ENCODE peak calls at places on chromosomes 11 and 22, in four cellular contexts. B is anterior cingulate cortex, G is WTC11, C is psoas muscle. R is an unnamed sample.

GRCh38 chr11:12064954-12065280 is 45.5 kb upstream of the MICAL2 start:
- DNase-seq in C (no peak), B (no peak), G (no peak), R (no peak)

GRCh38 chr11:3613998-3614741 is 27.6 kb downstream of the ART5 start:
- DNase-seq in B (no peak), G (no peak), C (no peak), R (no peak)

GRCh38 chr11:68300076-68300830 is 12.1 kb upstream of the LRP5 start:
- DNase-seq in B (no peak), C (no peak), G (no peak), R (no peak)

GRCh38 chr11:113001709-113002108 is 40.5 kb downstream of the NCAM1 start:
- DNase-seq in C (no peak), B (peak; percentile 13), G (no peak), R (no peak)

GRCh38 chr22:38720350-38720749 is 14.6 kb downstream of the GTPBP1 start:
- DNase-seq in B (no peak), C (no peak), G (no peak), R (no peak)

GRCh38 chr22:34490911-34491310 is 570.6 kb upstream of the LARGE1 start:
- DNase-seq in B (no peak), G (no peak), C (no peak), R (no peak)

GRCh38 chr11:33574366-33574765 is 126.3 kb downstream of the C11orf91 start:
- DNase-seq in B (no peak), C (no peak), G (no peak), R (no peak)

GRCh38 chr11:72724851-72725730 is 27.1 kb downstream of the ARAP1 start:
- DNase-seq in G (peak; percentile 79), B (peak; percentile 50), C (peak; percentile 65), R (peak; percentile 74)

GRCh38 chr22:46071451-46072029 is 78.8 kb upstream of the PPARA start:
- DNase-seq in C (peak; percentile 93), B (peak; percentile 88), G (peak; percentile 38), R (peak; percentile 86)

GRCh38 chr11:133922078-133922870 is 34.5 kb downstream of the IGSF9B start:
- DNase-seq in C (no peak), B (no peak), G (no peak), R (no peak)

GRCh38 chr11:47946682-47947575 is 33.4 kb upstream of the PTPRJ start:
- DNase-seq in B (peak; percentile 14), G (no peak), C (peak; percentile 86), R (peak; percentile 82)

GRCh38 chr11:94958118-94958517 is 15.2 kb downstream of the CWC15 start:
- DNase-seq in B (no peak), C (no peak), G (no peak), R (no peak)

GRCh38 chr11:74520927-74521665 is 27.6 kb upstream of the LIPT2 start:
- DNase-seq in B (no peak), G (no peak), C (no peak), R (no peak)

GRCh38 chr22:39482768-39483167 is 19.3 kb upstream of the MIEF1 start:
- DNase-seq in C (no peak), G (no peak), B (no peak), R (peak; percentile 76)

GRCh38 chr11:65059959-65060824 is 1.8 kb upstream of the NAALADL1 start:
- DNase-seq in C (no peak), B (no peak), G (no peak), R (no peak)

GRCh38 chr11:96188625-96189006 is 154.4 kb downstream of the MAML2 start:
- DNase-seq in B (no peak), C (no peak), G (no peak), R (no peak)

GRCh38 chr22:46137218-46137766 is 13.0 kb upstream of the PPARA start:
- DNase-seq in G (no peak), B (no peak), C (no peak), R (no peak)

GRCh38 chr22:46568102-46568809 is 30.8 kb upstream of the CELSR1 start:
- DNase-seq in G (peak; percentile 12), B (no peak), C (no peak), R (no peak)

GRCh38 chr11:839875-840617 is 2.3 kb downstream of the POLR2L start:
- DNase-seq in B (no peak), G (no peak), C (no peak), R (peak; percentile 66)

GRCh38 chr22:31230155-31230870 is 18.2 kb downstream of the LIMK2 start:
- DNase-seq in G (no peak), B (no peak), C (no peak), R (no peak)

GRCh38 chr11:110295487-110296225 is 758 bp downstream of the RDX start:
- DNase-seq in B (peak; percentile 14), C (peak; percentile 54), G (peak; percentile 58), R (no peak)

GRCh38 chr22:45911601-45912271 is 65.2 kb downstream of the WNT7B start:
- DNase-seq in G (no peak), B (no peak), C (peak; percentile 57), R (no peak)

GRCh38 chr11:8732276-8732675 is 49.7 kb downstream of the RPL27A start:
- DNase-seq in B (no peak), C (no peak), G (no peak), R (no peak)

GRCh38 chr11:1953489-1954284 is 6.6 kb downstream of the MRPL23 start:
- DNase-seq in C (no peak), G (no peak), B (no peak), R (no peak)

GRCh38 chr22:19571207-19571795 is 47.1 kb upstream of the CLDN5 start:
- DNase-seq in C (no peak), G (no peak), B (no peak), R (no peak)

GRCh38 chr11:116610190-116610589 is 162.6 kb downstream of the BUD13 start:
- DNase-seq in C (no peak), G (no peak), B (no peak), R (no peak)

GRCh38 chr11:79119491-79120284 is 321.1 kb downstream of the TENM4 start:
- DNase-seq in C (no peak), B (peak; percentile 63), G (no peak), R (no peak)

GRCh38 chr22:37498289-37498909 is 12.2 kb upstream of the MFNG start:
- DNase-seq in B (no peak), G (peak; percentile 90), C (no peak), R (no peak)

GRCh38 chr11:114053406-114053805 is 6.1 kb upstream of the ZBTB16 start:
- DNase-seq in C (no peak), B (no peak), G (no peak), R (no peak)

GRCh38 chr22:29205598-29206371 is at the start of gene EMID1:
- DNase-seq in C (peak; percentile 37), B (no peak), G (peak; percentile 58), R (no peak)

GRCh38 chr11:115251126-115251525 is 253.1 kb downstream of the CADM1 start:
- DNase-seq in C (no peak), B (no peak), G (no peak), R (no peak)

GRCh38 chr11:105202844-105203548 is 63.4 kb upstream of the CARD18 start:
- DNase-seq in B (no peak), G (no peak), C (no peak), R (no peak)

GRCh38 chr11:8259316-8259995 is 4.2 kb downstream of the LMO1 start:
- DNase-seq in G (no peak), C (no peak), B (no peak), R (no peak)

GRCh38 chr11:43825217-43825816 is 55.3 kb upstream of the ALKBH3 start:
- DNase-seq in B (no peak), G (no peak), C (no peak), R (peak; percentile 43)